ENCODE peak calls at places on chromosomes 2 and 18, in nine cellular contexts. U, C, M, P, S, J, G, R and N are unnamed samples.

GRCh38 chr18:8890957-8891464 is 185.7 kb downstream of the MTCL1 start:
- DNase-seq in C (no peak), G (no peak), J (peak; percentile 95), P (peak; percentile 66), M (no peak), R (no peak), U (peak; percentile 77), S (no peak), N (no peak)

GRCh38 chr2:47288864-47289263 is 114.1 kb upstream of the MSH2 start:
- DNase-seq in R (peak; percentile 80), G (no peak), C (no peak), S (no peak), P (no peak), J (no peak), M (no peak), U (no peak), N (no peak)

GRCh38 chr2:105842555-105842954 is 97.8 kb downstream of the NCK2 start:
- DNase-seq in J (no peak), S (no peak), C (no peak), G (no peak), P (no peak), R (no peak), U (no peak), M (no peak), N (no peak)

GRCh38 chr2:12014088-12014960 is 267.9 kb downstream of the LPIN1 start:
- DNase-seq in P (no peak), S (no peak), C (no peak), R (peak; percentile 51), J (no peak), G (no peak), M (no peak), U (no peak), N (no peak)

GRCh38 chr2:239891692-239892091 is 133.4 kb downstream of the NDUFA10 start:
- DNase-seq in G (no peak), P (no peak), U (no peak), J (no peak), S (no peak), R (no peak), M (no peak), C (no peak), N (no peak)

GRCh38 chr2:160427629-160428424 is 65.8 kb downstream of the RBMS1 start:
- DNase-seq in J (no peak), R (peak; percentile 41), P (no peak), C (no peak), U (no peak), S (no peak), M (peak; percentile 77), G (no peak), N (no peak)

GRCh38 chr2:38648107-38648761 is 17.7 kb upstream of the GALM start:
- DNase-seq in R (peak; percentile 96), P (no peak), M (no peak), J (no peak), G (no peak), S (no peak), U (no peak), C (no peak), N (no peak)

GRCh38 chr2:10814142-10814541 is 1.6 kb upstream of the PDIA6 start:
- DNase-seq in M (peak; percentile 69), S (peak; percentile 48), U (no peak), G (no peak), J (peak; percentile 38), P (no peak), C (no peak), R (no peak), N (no peak)

GRCh38 chr2:110101911-110102774 is 13.5 kb downstream of the MALL start:
- DNase-seq in C (no peak), M (no peak), J (no peak), R (no peak), P (no peak), G (no peak), U (no peak), S (no peak), N (peak; percentile 76)

GRCh38 chr2:479031-479430 is 191.1 kb upstream of the ALKAL2 start:
- DNase-seq in R (no peak), C (no peak), U (no peak), S (no peak), P (no peak), J (peak; percentile 58), M (no peak), G (no peak), N (no peak)

GRCh38 chr2:74588664-74589063 is 34.1 kb downstream of the DOK1 start:
- DNase-seq in R (no peak), S (no peak), C (no peak), G (no peak), P (no peak), U (no peak), M (no peak), J (no peak), N (no peak)

GRCh38 chr2:107591541-107591940 is 235.2 kb upstream of the RGPD4 start:
- DNase-seq in J (no peak), P (no peak), G (no peak), C (no peak), S (no peak), R (no peak), M (no peak), U (no peak), N (no peak)

GRCh38 chr2:64768426-64769033 is 114.8 kb upstream of the SERTAD2 start:
- DNase-seq in C (peak; percentile 29), J (peak; percentile 28), G (no peak), U (no peak), S (no peak), M (no peak), R (no peak), P (no peak), N (no peak)

DNA sequence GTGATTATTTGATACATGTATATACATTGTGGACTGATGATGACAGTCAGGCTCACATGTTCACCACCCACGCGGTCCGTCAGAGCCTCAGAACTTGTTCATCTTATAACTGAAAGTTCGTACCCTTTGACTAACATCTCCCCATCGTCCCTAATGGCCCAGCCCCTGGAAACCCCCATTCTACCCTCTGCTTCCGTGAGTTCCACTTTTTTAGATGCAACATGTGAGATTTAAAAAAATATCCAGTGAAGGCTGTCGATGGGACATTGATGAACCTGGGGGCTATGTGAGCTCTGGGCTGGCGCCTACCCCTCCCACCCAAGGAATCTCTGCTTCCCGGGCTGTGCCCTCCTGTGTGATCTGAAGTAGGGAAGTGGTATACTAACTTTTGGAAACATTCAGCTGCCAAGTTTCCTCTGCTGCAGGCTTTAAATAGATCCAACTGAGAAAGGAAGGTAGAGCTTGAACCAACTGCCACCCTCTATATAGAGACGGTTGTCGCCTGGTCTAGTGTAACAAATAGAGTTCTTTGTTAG is 163.8 kb downstream of the FAM210A start:
- DNase-seq in C (no peak), P (no peak), M (no peak), G (no peak), J (no peak), R (no peak), U (no peak), S (no peak), N (no peak)
- H3K27ac ChIP-seq in C (no peak overlapping the region), P (no peak overlapping the region), M (no peak overlapping the region), G (no peak overlapping the region), J (no peak overlapping the region), R (no peak overlapping the region), U (no peak overlapping the region), S (no peak overlapping the region), N (no peak overlapping the region)

GRCh38 chr2:99066602-99067001 is 74.9 kb upstream of the C2orf15 start:
- DNase-seq in S (no peak), G (peak; percentile 39), R (peak; percentile 11), P (no peak), C (no peak), J (peak; percentile 69), U (peak; percentile 15), M (no peak), N (no peak)
- TF ChIP-seq CTCF in S (peak; percentile 13), G (no peak), R (peak; percentile 57), P (peak; percentile 64), C (no peak), J (peak; percentile 66), U (peak; percentile 45), M (no peak), N (no peak)

DNA sequence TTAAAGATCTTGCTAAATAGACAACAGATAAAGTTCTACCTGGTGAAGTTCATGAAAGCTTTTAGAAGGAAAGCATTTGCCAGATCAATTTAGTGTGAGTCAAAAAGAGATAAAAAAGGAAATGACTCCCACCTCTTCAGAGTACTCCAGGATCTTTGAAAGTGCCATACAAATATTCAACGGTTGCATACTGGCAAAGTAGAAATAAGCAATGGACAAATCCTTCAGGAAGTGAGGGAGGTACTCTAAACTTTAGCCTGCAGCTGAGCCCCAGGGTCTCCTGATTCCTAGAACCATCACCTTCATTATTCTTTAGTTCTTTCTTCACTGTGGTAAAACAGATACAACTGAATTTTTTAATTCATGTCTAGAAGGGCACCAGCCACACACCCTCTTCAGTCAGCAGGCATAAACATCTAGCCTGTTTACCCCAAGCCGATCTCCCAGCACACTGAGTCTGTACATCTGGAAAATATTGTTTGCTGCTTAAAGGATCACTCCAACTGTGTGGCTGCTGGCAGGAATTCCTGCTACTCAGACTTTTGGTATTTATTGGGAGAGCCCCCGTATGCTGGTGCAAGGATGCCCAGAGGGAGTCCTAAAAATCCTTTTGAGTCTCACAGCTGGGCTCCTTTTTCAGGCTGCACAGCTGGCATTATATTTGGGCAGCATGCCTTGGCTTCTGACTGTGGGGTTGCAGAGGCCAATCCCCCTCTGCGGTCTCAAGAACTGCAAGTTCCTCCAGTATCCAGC is 72.3 kb upstream of the SESTD1 start:
- DNase-seq in G (no peak), S (no peak), P (no peak), U (no peak), M (no peak), C (no peak), R (no peak), J (no peak), N (no peak)
- TF ChIP-seq POLR2AphosphoS5 in G (no peak), S (no peak), P (no peak), U (no peak), M (no peak), C (no peak), R (no peak), J (no peak), N (no peak)

GRCh38 chr18:55487997-55488396 is 100.0 kb downstream of the TCF4 start:
- DNase-seq in J (no peak), U (no peak), S (no peak), G (no peak), C (no peak), P (no peak), M (no peak), R (no peak), N (no peak)
- H3K27ac ChIP-seq in J (peak overlapping the region; percentile 29), U (no peak overlapping the region), S (no peak overlapping the region), G (no peak overlapping the region), C (no peak overlapping the region), P (no peak overlapping the region), M (no peak overlapping the region), R (no peak overlapping the region), N (no peak overlapping the region)

DNA sequence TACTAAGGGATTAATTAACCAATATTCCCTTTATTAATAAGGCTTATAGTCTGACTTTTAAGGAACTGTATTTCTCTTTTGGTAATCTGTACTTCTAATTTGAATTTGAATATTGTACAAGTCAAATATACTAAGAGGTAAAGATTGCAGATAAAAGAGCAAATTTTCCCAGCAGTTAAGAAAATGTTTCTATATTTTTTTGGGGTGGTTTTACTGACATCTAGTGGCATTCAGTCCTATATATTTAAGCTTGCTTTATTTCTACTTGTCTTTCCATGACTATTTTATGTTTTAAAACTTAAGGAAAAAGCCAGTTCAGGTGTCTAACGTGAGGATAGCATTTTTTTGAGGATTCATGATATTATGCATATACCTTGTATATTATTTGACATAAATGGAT is 41.6 kb downstream of the TDRD15 start:
- DNase-seq in R (no peak), C (no peak), G (no peak), S (no peak), P (no peak), M (no peak), J (no peak), U (no peak), N (no peak)
- TF ChIP-seq CTCF in R (no peak), C (no peak), G (no peak), S (no peak), P (peak; percentile 26), M (no peak), J (no peak), U (peak; percentile 42), N (no peak)

GRCh38 chr2:148832626-148833025 is 42.4 kb upstream of the KIF5C start:
- DNase-seq in U (no peak), G (no peak), M (no peak), J (no peak), P (no peak), R (no peak), S (no peak), C (no peak), N (no peak)
- TF ChIP-seq POLR2AphosphoS5 in U (no peak), G (no peak), M (no peak), J (no peak), P (no peak), R (no peak), S (no peak), C (no peak), N (no peak)